ENCODE peak calls at places on chromosome 2, in four cellular contexts. P is heart left ventricle, V is NCI-H345, C is lower leg skin. L is an unnamed sample.
A peak's percentile ranks its signal among the peaks of the same experiment; 100 is the strongest.

GRCh38 chr2:180133736-180134135 is 126.6 kb upstream of the CWC22 start:
- DNase-seq in P (no peak), V (no peak), C (no peak), L (no peak)

GRCh38 chr2:156004460-156004859 is 328.1 kb downstream of the NR4A2 start:
- DNase-seq in P (no peak), V (no peak), C (no peak), L (no peak)

GRCh38 chr2:68390600-68390999 is 25.5 kb downstream of the PLEK start:
- DNase-seq in P (no peak), V (no peak), C (no peak), L (no peak)

GRCh38 chr2:15607709-15608391 is 16.2 kb downstream of the DDX1 start:
- DNase-seq in P (no peak), V (no peak), C (no peak), L (no peak)

GRCh38 chr2:222424281-222424728 is at the start of gene SGPP2:
- DNase-seq in P (no peak), V (peak; percentile 74), C (no peak), L (no peak)

GRCh38 chr2:70603066-70603465 is 49.4 kb upstream of the TGFA start:
- DNase-seq in P (no peak), V (no peak), C (no peak), L (no peak)

GRCh38 chr2:54859997-54860701 is 136.7 kb downstream of the EML6 start:
- DNase-seq in P (no peak), V (no peak), C (no peak), L (no peak)

GRCh38 chr2:192195548-192196418 is 1.1 kb upstream of the TMEFF2 start:
- DNase-seq in P (peak; percentile 18), V (peak; percentile 47), C (no peak), L (peak; percentile 11)

GRCh38 chr2:151718796-151719195 is 15.5 kb downstream of the NEB start:
- DNase-seq in P (no peak), V (no peak), C (no peak), L (no peak)

GRCh38 chr2:32680937-32681336 is 53.1 kb downstream of the TTC27 start:
- DNase-seq in P (no peak), V (no peak), C (no peak), L (no peak)